ENCODE peak calls at places on chromosome 6, in six cellular contexts. G is HCT116, M is heart left ventricle, B is prostate gland, Z is IMR-90, F is body of pancreas. O is an unnamed sample.

GRCh38 chr6:169984181-169985120 is 233.0 kb downstream of the ERMARD start:
- DNase-seq in G (no peak), M (no peak), B (no peak), Z (no peak), F (no peak), O (no peak)

GRCh38 chr6:70900061-70900460 is 56.8 kb downstream of the B3GAT2 start:
- DNase-seq in G (no peak), M (no peak), B (no peak), Z (no peak), F (no peak), O (no peak)

GRCh38 chr6:123000244-123000770 is 4.3 kb downstream of the CLVS2 start:
- DNase-seq in G (no peak), M (no peak), B (no peak), Z (no peak), F (no peak), O (no peak)

GRCh38 chr6:98576811-98577210 is 257.6 kb upstream of the POU3F2 start:
- DNase-seq in G (no peak), M (no peak), B (no peak), Z (no peak), F (no peak), O (no peak)

GRCh38 chr6:2542858-2543218 is 207.9 kb downstream of the MYLK4 start:
- DNase-seq in G (no peak), M (no peak), B (no peak), Z (peak), F (no peak), O (no peak)

GRCh38 chr6:24595910-24596525 is 50.0 kb downstream of the KIAA0319 start:
- DNase-seq in G (no peak), M (no peak), B (no peak), Z (no peak), F (no peak), O (no peak)

GRCh38 chr6:130365166-130366010 is 429 bp upstream of the TMEM200A start:
- DNase-seq in G (peak), M (peak), B (no peak), Z (peak), F (peak), O (no peak)

GRCh38 chr6:5457983-5458683 is 196.8 kb downstream of the FARS2 start:
- DNase-seq in G (no peak), M (no peak), B (peak), Z (no peak), F (peak), O (no peak)

GRCh38 chr6:98529364-98529763 is 305.0 kb upstream of the POU3F2 start:
- DNase-seq in G (no peak), M (no peak), B (no peak), Z (no peak), F (no peak), O (no peak)

GRCh38 chr6:104166055-104166668 is 693.6 kb downstream of the HACE1 start:
- DNase-seq in G (no peak), M (no peak), B (no peak), Z (no peak), F (no peak), O (no peak)

GRCh38 chr6:127900935-127901334 is at the start of gene THEMIS:
- DNase-seq in G (no peak), M (no peak), B (no peak), Z (no peak), F (no peak), O (no peak)

GRCh38 chr6:1535295-1535694 is 74.4 kb upstream of the FOXC1 start:
- DNase-seq in G (no peak), M (no peak), B (no peak), Z (no peak), F (no peak), O (peak)

GRCh38 chr6:157510329-157511188 is 129.6 kb downstream of the ZDHHC14 start:
- DNase-seq in G (no peak), M (no peak), B (no peak), Z (no peak), F (no peak), O (no peak)

GRCh38 chr6:42375007-42375635 is 76.6 kb downstream of the TRERF1 start:
- DNase-seq in G (no peak), M (no peak), B (no peak), Z (no peak), F (no peak), O (no peak)

GRCh38 chr6:97059473-97059872 is 134.9 kb downstream of the KLHL32 start:
- DNase-seq in G (peak), M (no peak), B (no peak), Z (peak), F (no peak), O (no peak)

GRCh38 chr6:14280766-14281293 is 163.3 kb downstream of the CD83 start:
- DNase-seq in G (no peak), M (no peak), B (no peak), Z (no peak), F (no peak), O (no peak)

GRCh38 chr6:146767632-146768031 is 168.9 kb downstream of the ADGB start:
- DNase-seq in G (no peak), M (no peak), B (no peak), Z (no peak), F (no peak), O (no peak)

GRCh38 chr6:31144296-31144969 is 5.6 kb upstream of the PSORS1C2 start:
- DNase-seq in G (no peak), M (no peak), B (no peak), Z (no peak), F (no peak), O (no peak)
- TF ChIP-seq POLR2A in G (no peak), M (no peak), B (no peak), Z (no peak), F (no peak), O (no peak)

GRCh38 chr6:26197736-26198625 is 110.8 kb downstream of the HFE start:
- DNase-seq in G (peak), M (no peak), B (peak), Z (peak), F (peak), O (no peak)

GRCh38 chr6:26199057-26199772 is 112.0 kb downstream of the HFE start:
- DNase-seq in G (peak), M (peak), B (peak), Z (peak), F (peak), O (no peak)

GRCh38 chr6:26198626-26199056 is 111.4 kb downstream of the HFE start:
- DNase-seq in G (peak), M (no peak), B (no peak), Z (peak), F (no peak), O (no peak)

GRCh38 chr6:26195924-26196845 is 109.0 kb downstream of the HFE start:
- DNase-seq in G (no peak), M (no peak), B (no peak), Z (peak), F (no peak), O (no peak)

DNA sequence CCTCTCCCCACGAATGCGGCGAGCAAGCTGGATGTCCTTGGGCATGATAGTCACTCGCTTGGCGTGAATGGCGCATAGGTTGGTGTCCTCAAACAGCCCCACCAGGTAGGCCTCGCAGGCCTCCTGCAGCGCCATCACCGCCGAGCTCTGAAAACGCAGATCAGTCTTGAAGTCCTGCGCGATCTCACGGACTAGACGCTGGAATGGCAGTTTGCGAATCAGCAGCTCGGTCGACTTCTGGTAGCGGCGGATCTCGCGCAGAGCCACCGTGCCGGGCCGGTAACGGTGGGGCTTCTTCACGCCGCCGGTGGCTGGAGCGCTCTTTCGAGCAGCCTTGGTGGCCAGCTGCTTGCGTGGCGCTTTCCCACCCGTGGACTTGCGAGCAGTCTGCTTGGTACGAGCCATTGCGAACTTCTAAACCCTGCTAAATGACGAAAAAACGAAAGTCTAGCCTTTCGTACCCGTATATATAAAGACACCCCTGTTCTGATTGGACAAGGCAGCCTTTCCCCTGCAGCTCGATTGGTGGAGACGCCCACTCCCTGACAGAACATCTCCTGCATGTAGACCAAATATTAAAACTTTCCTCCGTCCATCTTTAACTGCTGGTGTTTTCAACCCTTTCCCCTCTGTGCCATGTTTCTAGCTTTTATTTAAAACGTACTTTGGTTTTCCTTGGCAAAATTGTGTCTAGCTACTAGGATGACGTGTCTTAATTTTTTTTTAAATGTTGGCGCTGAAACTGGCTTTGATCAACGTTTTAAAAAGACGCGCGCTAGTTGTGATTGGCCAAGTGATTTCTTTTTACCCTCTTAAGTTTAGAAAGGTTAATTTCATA is 109.8 kb downstream of the HFE start:
- DNase-seq in G (peak), M (peak), B (peak), Z (peak), F (peak), O (peak)
- TF ChIP-seq POLR2A in G (peak), M (no peak), B (peak), Z (peak), F (peak), O (peak)

DNA sequence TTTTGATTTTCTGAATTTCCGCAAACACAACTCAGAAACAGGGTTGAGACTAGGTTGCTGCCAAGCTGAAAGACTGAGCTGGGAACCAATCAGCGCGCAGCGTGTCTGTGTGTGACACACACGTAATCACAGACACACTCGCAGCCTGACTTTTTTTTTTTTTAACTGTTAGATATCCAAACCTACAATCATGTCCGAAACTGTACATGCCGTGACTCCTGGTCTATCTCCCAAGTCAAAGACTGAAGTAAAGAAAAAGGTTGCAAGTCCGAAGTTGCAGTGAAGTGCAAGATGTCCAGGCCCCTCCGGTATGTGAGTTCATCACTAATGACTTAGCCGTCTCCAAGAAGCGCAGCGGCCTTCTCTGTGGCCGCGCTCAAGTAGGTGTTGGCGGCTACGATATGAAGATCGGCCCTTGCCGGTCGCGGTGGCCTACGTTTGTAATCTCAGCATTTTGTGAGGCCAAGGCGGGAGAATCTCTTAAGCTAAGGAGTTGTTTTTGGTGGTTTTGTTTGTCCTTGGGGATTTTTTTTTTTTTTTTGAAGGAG is 108.2 kb downstream of the HFE start:
- DNase-seq in G (peak), M (peak), B (peak), Z (peak), F (peak), O (no peak)
- TF ChIP-seq POLR2A in G (peak), M (no peak), B (peak), Z (peak), F (no peak), O (no peak)

DNA sequence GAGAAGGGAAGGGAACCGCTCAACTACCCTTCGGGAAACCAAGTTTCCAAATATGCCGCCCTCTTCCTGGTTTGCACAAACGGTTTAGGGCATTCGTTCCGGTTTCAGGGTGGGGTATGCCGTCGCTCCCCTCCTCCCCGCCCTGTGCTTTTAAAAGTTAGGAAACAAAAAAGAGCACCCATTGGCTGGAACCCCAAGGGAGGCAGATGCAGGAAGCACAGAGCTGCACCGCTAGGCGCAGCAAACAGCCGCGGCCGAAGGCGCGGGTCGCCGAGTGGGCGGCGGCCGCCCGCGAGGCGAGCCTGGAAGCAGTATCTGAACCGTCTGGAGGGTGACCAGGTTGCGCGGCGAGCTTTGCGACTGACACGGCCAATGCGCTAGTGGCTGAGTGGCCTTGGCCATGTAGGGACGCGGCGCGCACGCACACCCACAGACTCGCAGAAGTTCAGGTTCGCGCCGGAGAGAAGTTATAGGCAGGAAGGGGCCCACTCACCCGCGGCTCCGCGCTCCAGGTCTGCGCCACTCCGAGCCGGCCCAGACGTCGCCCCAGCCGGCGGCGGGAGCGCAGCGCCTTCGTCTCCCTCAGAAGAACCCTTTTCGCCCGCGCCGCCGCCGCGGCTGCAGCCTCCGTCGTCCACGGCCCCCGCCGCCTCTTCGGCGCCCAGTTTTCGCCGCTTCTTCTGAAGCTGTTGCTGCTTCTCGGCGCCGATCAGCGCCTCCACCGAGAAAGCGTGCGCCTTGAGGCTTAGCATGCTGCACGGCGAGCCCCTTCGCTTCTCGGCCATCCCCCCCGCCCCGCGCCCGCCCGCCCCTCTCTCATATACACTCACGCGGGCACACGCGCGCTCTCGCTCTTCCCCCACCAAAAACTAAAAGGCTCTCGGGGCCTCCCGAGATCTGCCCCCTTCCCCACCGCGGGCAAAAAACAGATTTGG is 734 bp downstream of the TBX18 start:
- DNase-seq in G (peak), M (peak), B (no peak), Z (peak), F (peak), O (no peak)
- TF ChIP-seq POLR2A in G (peak), M (no peak), B (no peak), Z (no peak), F (no peak), O (no peak)

DNA sequence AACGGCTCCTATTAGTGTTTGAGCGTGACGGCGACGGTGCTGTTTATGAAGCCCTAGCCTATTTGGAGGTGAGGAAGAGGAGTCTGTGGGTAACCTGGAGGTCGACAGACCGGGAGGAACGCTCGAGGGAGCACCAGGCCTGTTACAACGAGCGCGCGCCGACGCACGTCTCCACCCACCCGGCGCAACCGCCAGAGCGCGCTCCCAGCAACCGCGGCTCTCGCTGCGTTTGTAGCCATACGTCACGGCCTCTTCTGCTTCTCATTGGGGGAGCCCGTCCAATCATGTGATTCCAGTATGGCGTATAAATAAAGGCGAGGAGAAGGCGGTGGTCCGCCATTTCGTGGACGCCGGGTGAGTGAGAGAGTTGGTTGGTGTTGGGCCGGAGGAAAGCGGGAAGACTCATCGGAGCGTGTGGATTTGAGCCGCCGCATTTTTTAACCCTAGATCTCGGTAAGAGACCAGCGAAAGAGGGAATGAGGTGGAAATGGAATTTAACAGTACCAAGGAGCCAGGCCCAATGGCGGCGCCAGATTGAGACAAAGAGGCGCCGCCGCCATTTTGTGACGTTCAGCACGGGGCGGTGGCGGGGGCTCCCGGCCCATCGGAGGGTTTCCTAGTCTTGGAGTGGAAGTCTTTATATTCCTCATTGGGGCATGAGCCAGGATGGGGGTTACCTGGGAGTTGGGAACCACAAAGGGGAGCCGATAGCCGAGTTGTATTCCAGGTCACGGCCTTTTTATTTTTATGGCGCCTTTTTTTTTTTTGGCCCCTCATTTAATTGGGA is at the start of gene SRSF3:
- DNase-seq in G (peak), M (peak), B (peak), Z (peak), F (peak), O (peak)
- TF ChIP-seq POLR2A in G (peak), M (no peak), B (peak), Z (peak), F (peak), O (peak)

DNA sequence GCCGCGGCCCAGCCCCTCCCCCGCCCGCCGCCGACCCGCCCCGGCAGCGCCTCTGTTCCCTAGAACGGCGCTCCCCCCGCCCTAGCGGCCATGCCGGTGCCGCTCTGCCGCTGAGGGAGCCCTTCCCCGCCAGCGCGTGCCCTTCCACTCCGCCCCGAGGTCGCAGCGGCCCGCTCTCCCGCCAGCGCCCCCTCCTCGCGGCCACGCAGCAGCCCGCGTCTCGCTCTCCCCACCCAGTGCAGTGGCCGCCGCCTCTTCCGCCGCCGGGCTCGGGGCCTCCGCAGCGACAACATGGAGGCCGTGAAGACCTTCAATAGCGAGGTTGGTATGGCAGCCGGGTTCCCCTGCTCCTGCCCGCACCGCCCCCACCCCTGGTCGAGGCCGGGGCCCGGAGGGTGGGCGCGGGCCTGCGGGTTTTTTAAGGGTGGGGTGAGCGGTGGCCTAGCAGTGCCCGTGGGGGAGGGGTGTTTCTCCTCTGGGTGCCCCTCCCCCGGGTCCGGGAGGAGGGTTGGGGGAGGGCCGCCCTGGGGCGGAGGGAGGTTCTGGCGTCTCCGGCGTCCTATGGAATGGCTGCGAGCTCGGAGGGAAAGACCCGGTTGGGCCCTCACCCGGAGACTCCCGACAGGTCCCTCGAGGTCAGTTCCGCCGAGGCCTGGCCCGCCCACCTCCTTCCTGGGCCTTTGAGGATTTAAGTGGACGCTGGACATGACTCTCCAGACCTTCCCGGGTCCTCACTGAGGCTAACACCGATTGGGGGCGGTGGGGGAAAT is 579 bp downstream of the SCAF8 start:
- DNase-seq in G (peak), M (peak), B (peak), Z (peak), F (peak), O (peak)
- TF ChIP-seq POLR2A in G (no peak), M (no peak), B (peak), Z (peak), F (peak), O (peak)

GRCh38 chr6:21593412-21593926 is at the start of gene SOX4:
- DNase-seq in G (peak), M (peak), B (peak), Z (peak), F (peak), O (peak)
- TF ChIP-seq POLR2A in G (peak), M (no peak), B (peak), Z (peak), F (peak), O (peak)

GRCh38 chr6:43931201-43931600 is 161.2 kb downstream of the VEGFA start:
- DNase-seq in G (no peak), M (no peak), B (no peak), Z (no peak), F (no peak), O (no peak)
- TF ChIP-seq POLR2A in G (no peak), M (no peak), B (no peak), Z (no peak), F (no peak), O (no peak)

O was measured in H54.